ENCODE peak calls at places on chromosome 16, in four cellular contexts. One of them, this sample, is unnamed.

GRCh38 chr16:381788-382717 is at the start of gene PGAP6:
- DNase-seq in cardiac muscle cell: peak
- DNase-seq in progenitor cell of endocrine pancreas: no peak
- DNase-seq in cardiac fibroblast: peak
- DNase-seq in this sample: peak

GRCh38 chr16:14111713-14112538 is 40.8 kb downstream of the MRTFB start:
- DNase-seq in cardiac fibroblast: peak
- DNase-seq in cardiac muscle cell: no peak
- DNase-seq in progenitor cell of endocrine pancreas: no peak
- DNase-seq in this sample: no peak

GRCh38 chr16:29745853-29746345 is at the start of gene C16orf54:
- DNase-seq in cardiac muscle cell: no peak
- DNase-seq in cardiac fibroblast: no peak
- DNase-seq in progenitor cell of endocrine pancreas: no peak
- DNase-seq in this sample: no peak

GRCh38 chr16:67844441-67844840 is 2.3 kb upstream of the NUTF2 start:
- DNase-seq in cardiac muscle cell: no peak
- DNase-seq in cardiac fibroblast: peak
- DNase-seq in progenitor cell of endocrine pancreas: no peak
- DNase-seq in this sample: no peak

GRCh38 chr16:89557230-89557935 is 3.1 kb upstream of the RPL13 start:
- DNase-seq in cardiac muscle cell: peak
- DNase-seq in cardiac fibroblast: peak
- DNase-seq in progenitor cell of endocrine pancreas: peak
- DNase-seq in this sample: no peak

GRCh38 chr16:1790611-1791255 is 2.8 kb downstream of the IGFALS start:
- DNase-seq in progenitor cell of endocrine pancreas: no peak
- DNase-seq in cardiac muscle cell: no peak
- DNase-seq in cardiac fibroblast: no peak
- DNase-seq in this sample: peak

GRCh38 chr16:89670496-89671431 is 13.1 kb downstream of the SPATA33 start:
- DNase-seq in cardiac muscle cell: no peak
- DNase-seq in progenitor cell of endocrine pancreas: no peak
- DNase-seq in cardiac fibroblast: peak
- DNase-seq in this sample: no peak

GRCh38 chr16:3642397-3643094 is 11.9 kb upstream of the DNASE1 start:
- DNase-seq in cardiac fibroblast: peak
- DNase-seq in cardiac muscle cell: peak
- DNase-seq in progenitor cell of endocrine pancreas: no peak
- DNase-seq in this sample: no peak

GRCh38 chr16:75398333-75398732 is 35.0 kb downstream of the CFDP1 start:
- DNase-seq in cardiac fibroblast: no peak
- DNase-seq in cardiac muscle cell: no peak
- DNase-seq in progenitor cell of endocrine pancreas: no peak
- DNase-seq in this sample: no peak

This sample was measured in mesothelial cell of epicardium.